ENCODE peak calls at places on chromosomes 11 and 22, in eight cellular contexts. T, P, B, H, O, M, R and C are unnamed samples.

GRCh38 chr11:63508009-63508408 is 2.1 kb downstream of the LGALS12 start:
- DNase-seq in B (peak; percentile 20), P (peak; percentile 45), H (peak; percentile 69), R (no peak), M (peak; percentile 60), T (peak; percentile 65), O (no peak), C (peak; percentile 94)

GRCh38 chr11:61123775-61124571 is 21.7 kb downstream of the CD5 start:
- DNase-seq in P (no peak), R (no peak), M (no peak), T (peak; percentile 50), B (no peak), H (peak; percentile 11), O (no peak), C (no peak)

GRCh38 chr11:68213135-68213515 is at the start of gene KMT5B:
- DNase-seq in O (no peak), T (peak; percentile 86), R (peak; percentile 82), H (peak; percentile 32), P (peak; percentile 51), M (no peak), B (peak; percentile 64), C (no peak)

GRCh38 chr22:44539467-44540063 is 41.5 kb upstream of the RTL6 start:
- DNase-seq in M (no peak), R (no peak), P (no peak), B (no peak), O (no peak), T (no peak), H (no peak), C (no peak)

GRCh38 chr11:35367491-35367890 is 51.9 kb downstream of the SLC1A2 start:
- DNase-seq in O (no peak), P (no peak), R (no peak), H (peak; percentile 39), M (no peak), B (no peak), T (no peak), C (no peak)

GRCh38 chr22:41927813-41928212 is 1.2 kb upstream of the TNFRSF13C start:
- DNase-seq in P (no peak), O (no peak), H (no peak), B (no peak), R (no peak), M (no peak), T (peak; percentile 7), C (no peak)

GRCh38 chr22:50198624-50199017 is 2.2 kb upstream of the SELENOO start:
- DNase-seq in P (no peak), R (no peak), O (no peak), T (peak; percentile 64), B (no peak), H (no peak), M (no peak), C (no peak)

GRCh38 chr11:128480066-128480465 is 107.3 kb downstream of the ETS1 start:
- DNase-seq in B (no peak), T (no peak), O (no peak), R (no peak), H (no peak), M (no peak), P (no peak), C (no peak)

GRCh38 chr11:47886096-47886495 is 37.9 kb upstream of the NUP160 start:
- DNase-seq in P (no peak), O (peak; percentile 6), M (peak; percentile 36), T (no peak), H (no peak), R (no peak), B (no peak), C (no peak)

GRCh38 chr22:43341565-43341964 is 1.6 kb downstream of the SCUBE1 start:
- DNase-seq in M (no peak), T (no peak), H (no peak), P (no peak), O (no peak), R (no peak), B (no peak), C (no peak)

GRCh38 chr11:62996271-62996670 is 11.5 kb upstream of the SLC22A6 start:
- DNase-seq in P (no peak), T (no peak), O (no peak), R (no peak), M (no peak), H (no peak), B (no peak), C (no peak)